ENCODE peak calls at places on chromosomes 4 and X, in four cellular contexts. One of them, this sample, is unnamed.

GRCh38 chrX:3263681-3264126 is 82.7 kb downstream of the MXRA5 start:
- DNase-seq in brain microvascular endothelial cell: peak; percentile 15
- DNase-seq in GM12865: no peak
- DNase-seq in left lung: no peak
- DNase-seq in this sample: no peak

GRCh38 chr4:41538887-41539498 is 1.0 kb downstream of the LIMCH1 start:
- DNase-seq in brain microvascular endothelial cell: no peak
- DNase-seq in GM12865: no peak
- DNase-seq in left lung: no peak
- DNase-seq in this sample: no peak

GRCh38 chrX:2423293-2423692 is 77.5 kb downstream of the DHRSX start:
- DNase-seq in brain microvascular endothelial cell: peak; percentile 68
- DNase-seq in GM12865: no peak
- DNase-seq in left lung: no peak
- DNase-seq in this sample: no peak

GRCh38 chr4:185542626-185543336 is 7.5 kb upstream of the PDLIM3 start:
- DNase-seq in brain microvascular endothelial cell: no peak
- DNase-seq in GM12865: no peak
- DNase-seq in left lung: peak; percentile 63
- DNase-seq in this sample: no peak

GRCh38 chr4:101649790-101650450 is 140.6 kb upstream of the BANK1 start:
- DNase-seq in brain microvascular endothelial cell: no peak
- DNase-seq in GM12865: no peak
- DNase-seq in left lung: no peak
- DNase-seq in this sample: no peak

GRCh38 chr4:132101526-132101925 is 1047.6 kb upstream of the PCDH10 start:
- DNase-seq in brain microvascular endothelial cell: peak; percentile 3
- DNase-seq in GM12865: no peak
- DNase-seq in left lung: no peak
- DNase-seq in this sample: no peak

GRCh38 chrX:18179446-18179845 is 41.2 kb downstream of the BEND2 start:
- DNase-seq in brain microvascular endothelial cell: no peak
- DNase-seq in GM12865: no peak
- DNase-seq in left lung: no peak
- DNase-seq in this sample: no peak

GRCh38 chrX:86148594-86148993 is 343 bp downstream of the DACH2 start:
- DNase-seq in brain microvascular endothelial cell: no peak
- DNase-seq in GM12865: no peak
- DNase-seq in left lung: no peak
- DNase-seq in this sample: no peak

GRCh38 chr4:55398461-55398860 is 2.7 kb downstream of the TMEM165 start:
- DNase-seq in brain microvascular endothelial cell: no peak
- DNase-seq in GM12865: no peak
- DNase-seq in left lung: no peak
- DNase-seq in this sample: no peak
- H3K4me3 ChIP-seq in brain microvascular endothelial cell: peak overlapping the region; percentile 85
- H3K4me3 ChIP-seq in GM12865: peak overlapping the region; percentile 75
- H3K4me3 ChIP-seq in left lung: peak overlapping the region; percentile 88
- H3K4me3 ChIP-seq in this sample: peak overlapping the region; percentile 82

GRCh38 chr4:145804134-145804533 is 124.2 kb downstream of the C4orf51 start:
- DNase-seq in brain microvascular endothelial cell: peak; percentile 80
- DNase-seq in GM12865: no peak
- DNase-seq in left lung: no peak
- DNase-seq in this sample: no peak
- H3K4me3 ChIP-seq in brain microvascular endothelial cell: no peak overlapping the region
- H3K4me3 ChIP-seq in GM12865: no peak overlapping the region
- H3K4me3 ChIP-seq in left lung: no peak overlapping the region
- H3K4me3 ChIP-seq in this sample: no peak overlapping the region

DNA sequence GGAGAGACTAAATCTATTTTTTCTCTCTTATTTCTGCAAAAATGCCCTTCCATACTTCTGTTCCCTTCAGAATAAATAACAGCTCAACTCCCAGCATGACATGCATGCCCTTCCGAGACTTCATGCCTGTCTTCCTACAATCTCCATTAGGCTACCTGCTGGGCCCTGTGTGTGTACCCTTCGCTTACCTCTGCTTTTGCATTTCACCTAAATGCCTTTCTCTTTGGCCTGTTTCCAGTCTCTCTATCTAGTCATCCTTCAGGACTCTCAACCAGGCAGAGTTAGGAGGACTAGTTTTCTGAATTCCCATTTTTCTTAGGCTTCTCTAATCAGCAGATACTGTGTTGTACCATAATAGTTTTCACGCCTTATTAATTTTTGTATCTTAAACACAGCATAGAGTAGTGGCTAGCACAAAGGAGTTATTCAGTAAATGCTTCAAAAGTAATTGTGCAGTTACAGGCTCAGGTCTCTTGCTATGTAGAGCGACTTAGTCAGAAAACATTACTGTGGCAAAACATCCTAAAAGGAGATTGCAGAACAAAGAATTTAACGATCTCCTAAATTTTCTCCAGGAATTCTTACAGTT is 20.5 kb downstream of the SEPTIN11 start:
- DNase-seq in brain microvascular endothelial cell: no peak
- DNase-seq in GM12865: no peak
- DNase-seq in left lung: no peak
- DNase-seq in this sample: no peak
- H3K4me3 ChIP-seq in brain microvascular endothelial cell: no peak overlapping the region
- H3K4me3 ChIP-seq in GM12865: no peak overlapping the region
- H3K4me3 ChIP-seq in left lung: no peak overlapping the region
- H3K4me3 ChIP-seq in this sample: no peak overlapping the region

GRCh38 chr4:106317815-106318214 is 1.5 kb downstream of the AIMP1 start:
- DNase-seq in brain microvascular endothelial cell: no peak
- DNase-seq in GM12865: no peak
- DNase-seq in left lung: no peak
- DNase-seq in this sample: no peak
- H3K4me3 ChIP-seq in brain microvascular endothelial cell: peak overlapping the region; percentile 79
- H3K4me3 ChIP-seq in GM12865: peak overlapping the region; percentile 100
- H3K4me3 ChIP-seq in left lung: peak overlapping the region; percentile 78
- H3K4me3 ChIP-seq in this sample: peak overlapping the region; percentile 83

GRCh38 chr4:190015538-190016368 is 11.3 kb downstream of the FRG2 start:
- DNase-seq in brain microvascular endothelial cell: no peak
- DNase-seq in GM12865: no peak
- DNase-seq in left lung: no peak
- DNase-seq in this sample: no peak

GRCh38 chr4:190018201-190018920 is 8.7 kb downstream of the FRG2 start:
- DNase-seq in brain microvascular endothelial cell: no peak
- DNase-seq in GM12865: no peak
- DNase-seq in left lung: no peak
- DNase-seq in this sample: no peak

GRCh38 chr4:190017357-190018200 is 9.5 kb downstream of the FRG2 start:
- DNase-seq in brain microvascular endothelial cell: no peak
- DNase-seq in GM12865: no peak
- DNase-seq in left lung: no peak
- DNase-seq in this sample: no peak

GRCh38 chr4:190014771-190015537 is 12.1 kb downstream of the FRG2 start:
- DNase-seq in brain microvascular endothelial cell: no peak
- DNase-seq in GM12865: no peak
- DNase-seq in left lung: no peak
- DNase-seq in this sample: no peak

GRCh38 chr4:190016369-190017289 is 10.4 kb downstream of the FRG2 start:
- DNase-seq in brain microvascular endothelial cell: no peak
- DNase-seq in GM12865: no peak
- DNase-seq in left lung: no peak
- DNase-seq in this sample: no peak
- H3K4me3 ChIP-seq in brain microvascular endothelial cell: no peak overlapping the region
- H3K4me3 ChIP-seq in GM12865: no peak overlapping the region
- H3K4me3 ChIP-seq in left lung: no peak overlapping the region
- H3K4me3 ChIP-seq in this sample: no peak overlapping the region

GRCh38 chrX:54496936-54497335 is 902 bp upstream of the FGD1 start:
- DNase-seq in brain microvascular endothelial cell: no peak
- DNase-seq in GM12865: no peak
- DNase-seq in left lung: no peak
- DNase-seq in this sample: no peak

GRCh38 chrX:54495814-54496516 is at the start of gene FGD1:
- DNase-seq in brain microvascular endothelial cell: peak; percentile 7
- DNase-seq in GM12865: peak; percentile 8
- DNase-seq in left lung: peak; percentile 49
- DNase-seq in this sample: peak; percentile 17

GRCh38 chrX:54494970-54495813 is 842 bp downstream of the FGD1 start:
- DNase-seq in brain microvascular endothelial cell: no peak
- DNase-seq in GM12865: no peak
- DNase-seq in left lung: no peak
- DNase-seq in this sample: no peak

GRCh38 chrX:54494166-54494969 is 1.7 kb downstream of the FGD1 start:
- DNase-seq in brain microvascular endothelial cell: no peak
- DNase-seq in GM12865: no peak
- DNase-seq in left lung: no peak
- DNase-seq in this sample: no peak

DNA sequence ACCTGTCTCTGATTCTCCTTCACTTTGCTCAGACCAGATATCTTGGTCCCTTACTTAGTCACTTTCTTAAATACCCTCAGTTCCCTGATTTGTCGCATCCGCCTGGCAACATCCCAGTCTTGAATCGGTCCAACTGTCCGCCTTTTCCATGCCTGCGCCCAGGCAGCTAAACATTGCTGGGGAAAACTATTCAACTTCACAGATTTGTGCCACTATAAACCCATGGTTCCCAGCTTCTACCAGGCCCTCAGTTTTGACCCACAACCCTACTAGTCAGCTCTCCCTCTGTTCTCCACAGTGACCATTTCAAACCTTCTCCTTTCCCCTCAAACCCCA is 451 bp upstream of the FGD1 start:
- DNase-seq in brain microvascular endothelial cell: no peak
- DNase-seq in GM12865: no peak
- DNase-seq in left lung: no peak
- DNase-seq in this sample: no peak
- H3K4me3 ChIP-seq in brain microvascular endothelial cell: peak overlapping the region; percentile 66
- H3K4me3 ChIP-seq in GM12865: no peak overlapping the region
- H3K4me3 ChIP-seq in left lung: peak overlapping the region; percentile 46
- H3K4me3 ChIP-seq in this sample: no peak overlapping the region

DNA sequence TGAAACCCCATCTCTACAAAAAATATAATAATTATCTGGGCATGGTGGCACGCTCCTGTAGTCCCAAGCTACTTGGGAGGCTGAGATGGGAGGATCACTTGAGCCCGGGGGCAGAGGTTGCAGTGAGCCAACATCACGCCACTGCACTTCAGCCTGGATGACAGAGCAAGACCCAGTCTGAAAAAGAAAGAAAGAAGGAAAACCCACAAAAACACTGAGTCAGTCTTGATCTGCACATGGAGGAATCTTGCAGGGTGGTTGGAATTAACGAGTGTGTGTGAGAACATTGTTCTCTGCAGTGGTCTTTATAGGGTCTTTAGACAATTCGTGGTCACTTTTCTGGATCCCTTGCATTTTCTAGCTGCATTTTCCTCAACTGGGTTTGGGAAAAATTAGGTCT is 23.2 kb downstream of the ADD1 start:
- DNase-seq in brain microvascular endothelial cell: peak; percentile 59
- DNase-seq in GM12865: no peak
- DNase-seq in left lung: no peak
- DNase-seq in this sample: no peak
- H3K4me3 ChIP-seq in brain microvascular endothelial cell: no peak overlapping the region
- H3K4me3 ChIP-seq in GM12865: no peak overlapping the region
- H3K4me3 ChIP-seq in left lung: no peak overlapping the region
- H3K4me3 ChIP-seq in this sample: no peak overlapping the region

GRCh38 chr4:25031077-25031606 is 396 bp upstream of the LGI2 start:
- DNase-seq in brain microvascular endothelial cell: no peak
- DNase-seq in GM12865: no peak
- DNase-seq in left lung: no peak
- DNase-seq in this sample: no peak
- H3K4me3 ChIP-seq in brain microvascular endothelial cell: peak overlapping the region; percentile 32
- H3K4me3 ChIP-seq in GM12865: no peak overlapping the region
- H3K4me3 ChIP-seq in left lung: peak overlapping the region; percentile 28
- H3K4me3 ChIP-seq in this sample: no peak overlapping the region

DNA sequence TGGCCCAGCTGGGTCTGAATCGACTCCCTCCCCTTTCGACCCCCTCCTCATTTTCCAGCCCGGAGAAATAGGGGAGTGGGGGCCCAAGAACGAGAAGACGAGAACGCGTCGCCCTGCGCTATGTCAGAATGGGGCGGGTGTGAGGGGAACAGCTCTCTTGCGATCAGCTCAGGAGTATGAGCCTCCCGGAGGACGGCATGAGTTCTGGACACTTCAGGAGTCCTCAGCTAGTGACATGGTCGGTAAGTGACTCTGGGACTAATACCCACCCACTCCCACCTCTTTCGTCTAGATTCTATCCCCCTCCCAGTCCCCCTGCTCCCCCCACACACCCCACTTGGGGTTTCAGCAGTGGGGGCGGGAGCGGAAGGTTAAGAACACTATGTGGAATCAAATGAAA is 944 bp downstream of the KLF8 start:
- DNase-seq in brain microvascular endothelial cell: no peak
- DNase-seq in GM12865: peak; percentile 14
- DNase-seq in left lung: no peak
- DNase-seq in this sample: no peak
- H3K4me3 ChIP-seq in brain microvascular endothelial cell: no peak overlapping the region
- H3K4me3 ChIP-seq in GM12865: peak overlapping the region; percentile 79
- H3K4me3 ChIP-seq in left lung: peak overlapping the region; percentile 45
- H3K4me3 ChIP-seq in this sample: peak overlapping the region; percentile 56

DNA sequence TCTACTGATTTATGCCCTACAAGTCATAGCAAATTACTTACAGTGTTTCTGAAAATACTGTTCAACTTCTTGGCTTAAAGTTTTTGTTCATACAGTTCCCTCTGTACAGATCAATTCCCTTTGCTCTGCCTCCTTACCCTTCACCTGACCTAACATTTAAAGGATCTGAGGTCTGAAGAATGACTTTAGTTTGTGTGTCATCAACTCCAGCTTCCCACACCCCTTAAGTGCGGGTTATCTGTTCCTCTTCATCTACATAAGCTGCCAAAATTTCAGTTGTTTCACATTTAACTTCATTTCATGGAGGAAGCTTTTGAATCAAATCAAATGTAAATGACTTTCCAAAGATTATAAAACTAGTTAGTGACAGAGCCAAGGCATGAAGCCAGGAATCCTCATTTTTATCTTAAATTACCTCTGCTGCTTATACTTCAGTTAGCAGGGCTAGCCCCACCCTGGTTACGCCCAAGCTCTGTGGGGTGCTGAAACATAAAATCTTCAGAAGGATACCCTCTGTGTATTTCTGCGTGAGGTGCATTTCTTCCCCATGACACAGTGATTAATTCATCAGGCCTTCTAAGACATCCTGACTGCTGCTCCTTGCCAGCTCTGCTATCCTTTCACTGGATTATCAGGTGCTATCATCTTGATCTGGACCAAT is 16.5 kb downstream of the CXCL1 start:
- DNase-seq in brain microvascular endothelial cell: no peak
- DNase-seq in GM12865: no peak
- DNase-seq in left lung: no peak
- DNase-seq in this sample: no peak
- H3K4me3 ChIP-seq in brain microvascular endothelial cell: no peak overlapping the region
- H3K4me3 ChIP-seq in GM12865: no peak overlapping the region
- H3K4me3 ChIP-seq in left lung: no peak overlapping the region
- H3K4me3 ChIP-seq in this sample: no peak overlapping the region

This sample was measured in GM06990.